ENCODE peak calls at places on chromosomes 7 and 10, in eight cellular contexts. L, J, C, U, X, G, F and V are unnamed samples.

GRCh38 chr10:22693860-22694259 is 20.5 kb downstream of the PIP4K2A start:
- DNase-seq in L (no peak), J (no peak), C (no peak), U (no peak), X (no peak), G (no peak), F (no peak), V (no peak)

GRCh38 chr10:104339469-104340098 is 1.3 kb upstream of the ITPRIP start:
- DNase-seq in L (peak; percentile 51), J (peak; percentile 85), C (no peak), U (no peak), X (peak; percentile 79), G (peak; percentile 67), F (no peak), V (peak; percentile 88)

GRCh38 chr10:97682042-97682441 is 5.0 kb downstream of the AVPI1 start:
- DNase-seq in L (no peak), J (no peak), C (no peak), U (no peak), X (no peak), G (no peak), F (no peak), V (no peak)

GRCh38 chr10:74255214-74255613 is 104.2 kb downstream of the ADK start:
- DNase-seq in L (no peak), J (no peak), C (no peak), U (no peak), X (no peak), G (no peak), F (no peak), V (no peak)

GRCh38 chr10:72012801-72013200 is 48.6 kb downstream of the CHST3 start:
- DNase-seq in L (no peak), J (no peak), C (no peak), U (no peak), X (no peak), G (no peak), F (no peak), V (no peak)

GRCh38 chr7:124462249-124462648 is 303.3 kb downstream of the GPR37 start:
- DNase-seq in L (no peak), J (peak; percentile 95), C (no peak), U (no peak), X (peak; percentile 70), G (peak; percentile 3), F (no peak), V (peak; percentile 1)

GRCh38 chr10:104589871-104590270 is 51.2 kb upstream of the SORCS3 start:
- DNase-seq in L (no peak), J (peak; percentile 9), C (peak; percentile 13), U (no peak), X (peak; percentile 66), G (peak; percentile 48), F (no peak), V (peak; percentile 65)

GRCh38 chr10:72462261-72462660 is 107.5 kb upstream of the DNAJB12 start:
- DNase-seq in L (no peak), J (no peak), C (no peak), U (no peak), X (no peak), G (no peak), F (no peak), V (no peak)

GRCh38 chr7:142752376-142753225 is 3.3 kb downstream of the PRSS1 start:
- DNase-seq in L (peak; percentile 54), J (no peak), C (no peak), U (no peak), X (no peak), G (no peak), F (no peak), V (no peak)

GRCh38 chr10:84179059-84179710 is 5.6 kb downstream of the GPR15LG start:
- DNase-seq in L (peak; percentile 51), J (peak; percentile 6), C (no peak), U (no peak), X (peak; percentile 79), G (peak; percentile 76), F (peak; percentile 34), V (peak; percentile 79)

GRCh38 chr10:100734295-100735086 is 10.9 kb upstream of the PAX2 start:
- DNase-seq in L (no peak), J (no peak), C (no peak), U (no peak), X (no peak), G (no peak), F (no peak), V (no peak)

GRCh38 chr7:121302214-121302745 is 26.5 kb upstream of the WNT16 start:
- DNase-seq in L (no peak), J (peak; percentile 73), C (peak; percentile 97), U (no peak), X (peak; percentile 36), G (peak; percentile 88), F (no peak), V (peak; percentile 46)

GRCh38 chr7:27096756-27097514 is 1.1 kb upstream of the HOXA1 start:
- DNase-seq in L (no peak), J (peak; percentile 61), C (no peak), U (no peak), X (peak; percentile 58), G (peak; percentile 60), F (no peak), V (peak; percentile 7)

GRCh38 chr10:1166828-1167275 is 110.7 kb downstream of the WDR37 start:
- DNase-seq in L (peak; percentile 47), J (no peak), C (no peak), U (no peak), X (no peak), G (no peak), F (no peak), V (no peak)

GRCh38 chr10:62454696-62455451 is 80.7 kb downstream of the ZNF365 start:
- DNase-seq in L (no peak), J (peak; percentile 46), C (no peak), U (no peak), X (peak; percentile 38), G (peak; percentile 86), F (no peak), V (peak; percentile 83)

GRCh38 chr7:11592699-11593098 is 239.3 kb downstream of the THSD7A start:
- DNase-seq in L (no peak), J (peak; percentile 4), C (no peak), U (no peak), X (no peak), G (no peak), F (no peak), V (no peak)

GRCh38 chr10:90007226-90007625 is 305.8 kb downstream of the KIF20B start:
- DNase-seq in L (no peak), J (no peak), C (no peak), U (no peak), X (peak; percentile 75), G (no peak), F (no peak), V (peak; percentile 43)

GRCh38 chr7:5636914-5637313 is 144.5 kb downstream of the RNF216 start:
- DNase-seq in L (peak; percentile 80), J (peak; percentile 85), C (no peak), U (no peak), X (peak; percentile 96), G (peak; percentile 94), F (no peak), V (peak; percentile 94)

GRCh38 chr10:118423800-118424479 is 81.8 kb upstream of the FAM204A start:
- DNase-seq in L (peak; percentile 77), J (peak; percentile 81), C (peak; percentile 98), U (peak; percentile 22), X (peak; percentile 84), G (peak; percentile 84), F (peak; percentile 99), V (peak; percentile 93)

GRCh38 chr10:81784111-81784597 is 90.8 kb upstream of the NRG3 start:
- DNase-seq in L (no peak), J (no peak), C (no peak), U (no peak), X (no peak), G (no peak), F (no peak), V (no peak)

GRCh38 chr7:6188395-6188794 is 84.0 kb downstream of the CYTH3 start:
- DNase-seq in L (no peak), J (no peak), C (no peak), U (no peak), X (no peak), G (no peak), F (no peak), V (no peak)